ENCODE peak calls at places on chromosomes 16 and 17, in five cellular contexts. U is H1, V is ovary, O is transverse colon, X is suprapubic skin. J is an unnamed sample.

GRCh38 chr16:81204794-81205680 is 33.5 kb upstream of the BCO1 start:
- DNase-seq in U (no peak), V (no peak), O (peak), X (no peak), J (peak)

GRCh38 chr17:80927791-80928216 is 63.8 kb upstream of the CHMP6 start:
- DNase-seq in U (no peak), V (no peak), O (no peak), X (no peak), J (no peak)

GRCh38 chr17:66834919-66835454 is at the start of gene CACNG5:
- DNase-seq in U (no peak), V (no peak), O (no peak), X (peak), J (no peak)

GRCh38 chr16:983044-984030 is 1.8 kb downstream of the SOX8 start:
- DNase-seq in U (no peak), V (no peak), O (no peak), X (no peak), J (no peak)

GRCh38 chr16:81140930-81141780 is 45.0 kb upstream of the GCSH start:
- DNase-seq in U (peak), V (no peak), O (no peak), X (no peak), J (no peak)

GRCh38 chr17:68379692-68380677 is 77.3 kb downstream of the WIPI1 start:
- DNase-seq in U (no peak), V (no peak), O (no peak), X (no peak), J (no peak)

GRCh38 chr16:77723108-77723514 is 797 bp downstream of the NUDT7 start:
- DNase-seq in U (no peak), V (no peak), O (peak), X (no peak), J (no peak)

GRCh38 chr16:85416267-85417109 is 196.6 kb upstream of the GSE1 start:
- DNase-seq in U (no peak), V (peak), O (peak), X (peak), J (no peak)

GRCh38 chr17:51097708-51098446 is 22.8 kb downstream of the SPAG9 start:
- DNase-seq in U (no peak), V (no peak), O (peak), X (no peak), J (no peak)

GRCh38 chr16:79093554-79093967 is 507.0 kb downstream of the MAF start:
- DNase-seq in U (no peak), V (no peak), O (peak), X (no peak), J (no peak)

GRCh38 chr16:29825145-29826044 is 5.1 kb downstream of the MVP start:
- DNase-seq in U (no peak), V (peak), O (peak), X (no peak), J (no peak)

GRCh38 chr16:57677622-57678369 is 9.7 kb downstream of the ADGRG3 start:
- DNase-seq in U (no peak), V (no peak), O (no peak), X (peak), J (no peak)

GRCh38 chr17:18043491-18043890 is 4.3 kb downstream of the GID4 start:
- DNase-seq in U (no peak), V (no peak), O (no peak), X (no peak), J (no peak)

GRCh38 chr17:81022371-81022729 is 12.6 kb upstream of the BAIAP2 start:
- DNase-seq in U (no peak), V (no peak), O (no peak), X (no peak), J (no peak)

GRCh38 chr17:4600563-4600962 is 16.2 kb downstream of the SMTNL2 start:
- DNase-seq in U (no peak), V (no peak), O (no peak), X (no peak), J (no peak)

GRCh38 chr17:76014100-76014924 is 12.8 kb downstream of the EVPL start:
- DNase-seq in U (peak), V (peak), O (peak), X (no peak), J (peak)

GRCh38 chr16:27449434-27450188 is 47.6 kb downstream of the IL21R start:
- DNase-seq in U (no peak), V (no peak), O (peak), X (no peak), J (no peak)

GRCh38 chr16:1159973-1160772 is 7.3 kb downstream of the CACNA1H start:
- DNase-seq in U (no peak), V (peak), O (peak), X (no peak), J (no peak)

GRCh38 chr17:61475726-61476125 is 23.5 kb downstream of the TBX4 start:
- DNase-seq in U (no peak), V (no peak), O (no peak), X (peak), J (no peak)

GRCh38 chr17:4329838-4330237 is 36.6 kb downstream of the UBE2G1 start:
- DNase-seq in U (no peak), V (no peak), O (no peak), X (no peak), J (no peak)

GRCh38 chr16:50744911-50745310 is 3.0 kb downstream of the CYLD start:
- DNase-seq in U (no peak), V (no peak), O (no peak), X (no peak), J (no peak)

GRCh38 chr16:75860654-75861053 is 134.4 kb upstream of the CPHXL start:
- DNase-seq in U (no peak), V (peak), O (no peak), X (no peak), J (no peak)

GRCh38 chr17:27379863-27380533 is 76.2 kb upstream of the KSR1 start:
- DNase-seq in U (no peak), V (peak), O (peak), X (no peak), J (peak)

GRCh38 chr17:76365256-76365903 is 11.7 kb upstream of the PRPSAP1 start:
- DNase-seq in U (no peak), V (no peak), O (no peak), X (no peak), J (no peak)

GRCh38 chr17:82754297-82755208 is 2.7 kb downstream of the TBCD start:
- DNase-seq in U (peak), V (no peak), O (peak), X (no peak), J (no peak)

GRCh38 chr16:495127-495748 is 32.3 kb upstream of the CAPN15 start:
- DNase-seq in U (peak), V (no peak), O (peak), X (no peak), J (peak)

GRCh38 chr17:77387891-77388290 is 247.1 kb downstream of the SEC14L1 start:
- DNase-seq in U (no peak), V (no peak), O (no peak), X (no peak), J (no peak)

GRCh38 chr16:10765772-10766171 is 22.1 kb downstream of the NUBP1 start:
- DNase-seq in U (no peak), V (no peak), O (no peak), X (no peak), J (no peak)

GRCh38 chr17:17570798-17571716 is 20.5 kb downstream of the PEMT start:
- DNase-seq in U (no peak), V (peak), O (no peak), X (no peak), J (no peak)

GRCh38 chr16:85947511-85948509 is 48.8 kb downstream of the IRF8 start:
- DNase-seq in U (no peak), V (no peak), O (peak), X (no peak), J (no peak)

DNA sequence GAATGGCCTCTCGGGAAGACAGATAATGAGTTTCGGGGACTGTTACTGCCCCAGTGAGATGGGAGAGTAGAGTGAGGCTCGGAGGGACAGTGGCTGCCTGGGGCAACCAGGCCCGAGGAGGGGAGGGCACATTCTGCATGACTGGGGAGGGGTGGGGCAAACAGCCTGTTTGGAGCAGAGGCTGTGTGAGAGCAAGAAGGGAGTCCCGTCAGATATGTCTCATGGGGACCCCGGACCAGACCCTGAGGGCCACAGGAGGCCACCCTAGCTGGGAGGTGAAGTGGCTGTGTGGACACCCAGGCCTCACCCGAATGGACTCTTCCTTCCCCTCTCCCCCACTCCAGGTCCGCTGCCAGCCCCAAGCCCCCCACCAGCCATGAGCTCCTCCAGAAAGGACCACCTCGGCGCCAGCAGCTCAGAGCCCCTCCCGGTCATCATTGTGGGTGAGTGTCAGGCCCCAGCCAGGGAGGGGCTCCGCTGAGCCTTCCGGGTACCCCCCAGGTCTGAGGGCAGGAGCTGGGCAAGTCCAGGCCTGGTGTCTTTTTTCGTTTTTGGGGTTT is 4.3 kb downstream of the OSGIN1 start:
- DNase-seq in U (no peak), V (no peak), O (no peak), X (no peak), J (no peak)
- TF ChIP-seq CTCF in U (no peak), V (no peak), O (no peak), X (no peak), J (no peak)

GRCh38 chr16:53619247-53619646 is 84.4 kb downstream of the RPGRIP1L start:
- DNase-seq in U (no peak), V (no peak), O (no peak), X (no peak), J (no peak)
- TF ChIP-seq EP300 in U (no peak), V (no peak), O (no peak), X (no peak), J (no peak)

DNA sequence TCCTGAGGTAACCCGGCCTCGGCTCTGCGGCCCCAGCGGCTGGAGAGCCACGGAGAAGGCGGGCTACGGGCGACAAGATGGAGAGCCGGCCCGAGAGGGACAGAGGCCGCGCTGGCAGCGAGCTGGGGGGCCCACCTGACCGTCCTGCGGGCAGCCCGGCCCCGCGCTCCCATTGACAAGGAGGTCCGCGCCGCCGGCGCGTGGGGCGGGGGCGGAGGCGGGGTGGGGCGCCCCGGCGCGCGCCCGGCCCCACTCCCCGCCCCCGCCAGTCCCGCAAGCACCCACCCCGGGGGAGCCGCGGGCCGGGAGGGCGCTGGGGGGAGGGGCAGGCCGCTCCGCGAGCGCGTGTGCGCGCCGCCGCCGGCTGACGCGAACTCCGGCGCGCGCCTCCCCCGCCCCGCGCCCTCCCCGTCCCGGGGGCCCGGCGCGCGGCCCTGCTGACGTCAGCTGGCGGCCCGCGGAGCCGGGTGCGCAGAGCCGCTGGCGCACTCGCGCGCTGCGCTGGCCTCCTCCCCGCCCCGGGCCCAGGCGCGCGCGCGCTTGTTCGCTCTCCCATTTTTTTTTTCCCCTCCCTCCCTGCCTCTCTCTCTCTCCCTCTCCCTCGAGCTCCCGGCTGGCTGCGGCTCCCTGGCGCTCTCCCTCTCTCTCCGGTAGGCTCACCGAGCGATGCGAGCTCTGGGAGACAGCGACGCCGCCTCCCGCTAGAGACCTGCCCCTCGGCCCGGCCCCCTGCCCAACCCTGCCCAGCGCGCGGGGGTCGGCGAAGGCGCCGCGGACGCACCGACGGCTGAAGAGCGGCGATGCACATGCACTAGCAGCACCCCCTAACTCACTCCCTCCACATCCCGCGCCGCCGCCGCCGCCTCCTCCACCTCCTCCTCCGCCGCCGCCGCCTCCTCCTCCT is at the start of gene GNAO1:
- DNase-seq in U (no peak), V (peak), O (peak), X (peak), J (peak)
- H3K4me3 ChIP-seq in U (peak), V (peak), O (peak), X (peak), J (peak)

GRCh38 chr17:36152639-36153120 is 23.8 kb downstream of the TBC1D3B start:
- DNase-seq in U (no peak), V (no peak), O (no peak), X (no peak), J (peak)

GRCh38 chr17:36147601-36148000 is 28.8 kb downstream of the TBC1D3B start:
- DNase-seq in U (no peak), V (no peak), O (no peak), X (no peak), J (no peak)

GRCh38 chr17:36151891-36152638 is 24.4 kb downstream of the TBC1D3B start:
- DNase-seq in U (no peak), V (no peak), O (no peak), X (no peak), J (no peak)

GRCh38 chr17:36148559-36149295 is 27.7 kb downstream of the TBC1D3B start:
- DNase-seq in U (peak), V (peak), O (peak), X (peak), J (peak)

DNA sequence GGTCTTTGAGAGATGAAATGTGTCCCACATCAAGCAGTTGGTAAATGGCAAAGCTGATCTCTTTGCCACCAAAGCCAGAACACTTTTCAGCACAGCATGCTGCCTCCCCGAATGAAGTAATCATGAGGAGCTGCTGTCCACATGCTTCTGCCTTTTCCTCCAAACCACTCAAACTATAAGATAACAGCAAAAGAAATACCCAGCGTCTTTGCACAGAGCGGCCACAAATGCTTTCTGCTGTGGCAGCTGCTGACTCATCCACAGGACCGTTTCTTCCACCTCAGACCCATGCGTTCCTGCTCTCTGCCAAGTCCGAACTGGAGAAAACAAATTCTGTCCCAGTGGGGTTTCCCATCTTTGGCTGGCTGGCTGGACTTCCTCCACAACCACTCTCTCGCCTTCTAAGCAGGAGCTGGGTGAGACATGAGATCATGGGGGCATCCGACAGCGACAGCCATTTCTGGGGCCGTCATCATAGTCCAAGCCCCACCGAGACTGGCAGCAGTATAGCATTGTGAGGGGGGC is 27.1 kb downstream of the TBC1D3B start:
- DNase-seq in U (no peak), V (peak), O (no peak), X (no peak), J (peak)
- TF ChIP-seq CTCF in U (no peak), V (no peak), O (no peak), X (no peak), J (no peak)

GRCh38 chr16:2882460-2883026 is 472 bp upstream of the FLYWCH2 start:
- DNase-seq in U (peak), V (peak), O (peak), X (peak), J (peak)
- TF ChIP-seq EP300 in U (no peak), V (peak), O (no peak), X (no peak), J (no peak)

DNA sequence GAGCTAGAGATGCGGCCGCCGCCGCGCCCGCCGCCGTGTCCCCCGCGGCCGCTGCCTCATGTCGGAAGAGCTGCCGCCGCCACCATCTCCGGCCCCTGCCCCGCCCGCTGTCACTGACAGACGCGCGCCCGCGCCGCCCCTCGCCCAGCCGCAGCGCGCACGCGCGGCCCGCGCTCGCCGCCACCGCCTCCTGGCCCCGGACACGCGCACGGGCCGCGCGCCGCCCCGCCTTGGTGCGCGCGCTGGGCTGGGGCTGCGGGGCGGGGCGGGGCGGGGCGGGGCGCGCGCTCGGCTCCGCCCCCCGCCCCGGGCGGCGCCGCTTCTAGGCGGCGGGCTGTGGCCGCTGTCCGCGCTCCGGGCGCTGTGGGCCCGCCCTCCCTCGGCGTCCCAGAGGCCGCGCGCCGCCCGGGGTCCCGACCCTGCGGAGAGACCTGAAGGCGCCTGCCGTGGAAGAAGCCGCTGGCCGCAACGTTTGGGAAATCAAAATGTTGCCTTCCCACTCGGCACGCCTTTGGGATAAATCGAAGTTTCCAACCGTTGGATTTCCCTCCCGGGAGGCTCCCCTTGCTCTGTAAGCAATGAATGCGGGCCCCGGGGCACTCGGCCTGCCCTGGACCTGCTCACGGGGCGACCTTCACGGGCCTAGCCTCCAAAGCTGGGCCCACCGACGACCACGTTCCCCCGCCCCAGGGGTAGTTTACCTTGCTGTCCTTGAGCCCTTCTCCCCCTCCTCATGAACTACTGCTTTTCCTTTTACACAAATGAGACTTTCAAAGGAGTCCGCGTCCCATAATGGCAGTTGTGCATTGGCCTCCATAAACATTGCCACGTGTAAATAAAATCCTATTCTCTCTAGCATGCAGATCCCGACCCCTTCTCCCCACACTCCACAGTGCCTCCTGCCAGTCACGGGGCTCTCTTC is at the start of gene ADCY9:
- DNase-seq in U (no peak), V (peak), O (peak), X (peak), J (peak)
- H3K4me3 ChIP-seq in U (peak), V (peak), O (peak), X (peak), J (peak)

GRCh38 chr16:3268294-3268693 is 11.9 kb upstream of the MEFV start:
- DNase-seq in U (no peak), V (no peak), O (no peak), X (no peak), J (no peak)

GRCh38 chr16:3259829-3260228 is 3.4 kb upstream of the MEFV start:
- DNase-seq in U (no peak), V (no peak), O (no peak), X (no peak), J (no peak)

GRCh38 chr16:3266873-3267537 is 10.6 kb upstream of the MEFV start:
- DNase-seq in U (no peak), V (no peak), O (no peak), X (no peak), J (no peak)

GRCh38 chr16:3262517-3262916 is 6.1 kb upstream of the MEFV start:
- DNase-seq in U (no peak), V (no peak), O (no peak), X (no peak), J (no peak)

GRCh38 chr16:3264137-3265036 is 8.0 kb upstream of the MEFV start:
- DNase-seq in U (peak), V (peak), O (peak), X (peak), J (peak)
- TF ChIP-seq CTCF in U (no peak), V (peak), O (peak), X (no peak), J (no peak)

J was measured in tibial nerve.